ENCODE peak calls at places on chromosomes 13 and 19, in seven cellular contexts. One of them, this sample, is unnamed.

GRCh38 chr19:35775046-35775297 is 392 bp upstream of the ARHGAP33 start:
- DNase-seq in left colon: no peak
- DNase-seq in pancreas: no peak
- DNase-seq in NCI-H1436 treated with DMSO at 0.1 percent for 48 hours: no peak
- DNase-seq in ELR: no peak
- DNase-seq in stimulated activated CD4-positive, alpha-beta T cell treated with anti-CD3 and anti-CD28 coated beads, Interleukin-12 subunit alpha, Interleukin-12 subunit beta, amount 100 ng/mL, for 24 hours: no peak
- DNase-seq in kidney tubule cell: no peak
- DNase-seq in this sample: no peak

GRCh38 chr19:3369337-3370213 is 3.2 kb downstream of the NFIC start:
- DNase-seq in left colon: peak; percentile 45
- DNase-seq in NCI-H1436 treated with DMSO at 0.1 percent for 48 hours: no peak
- DNase-seq in stimulated activated CD4-positive, alpha-beta T cell treated with anti-CD3 and anti-CD28 coated beads, Interleukin-12 subunit alpha, Interleukin-12 subunit beta, amount 100 ng/mL, for 24 hours: no peak
- DNase-seq in kidney tubule cell: peak; percentile 55
- DNase-seq in pancreas: peak; percentile 80
- DNase-seq in ELR: peak; percentile 82
- DNase-seq in this sample: no peak

GRCh38 chr19:48424694-48425219 is 21.0 kb upstream of the GRWD1 start:
- DNase-seq in NCI-H1436 treated with DMSO at 0.1 percent for 48 hours: no peak
- DNase-seq in kidney tubule cell: peak; percentile 77
- DNase-seq in left colon: peak; percentile 12
- DNase-seq in ELR: peak; percentile 76
- DNase-seq in stimulated activated CD4-positive, alpha-beta T cell treated with anti-CD3 and anti-CD28 coated beads, Interleukin-12 subunit alpha, Interleukin-12 subunit beta, amount 100 ng/mL, for 24 hours: no peak
- DNase-seq in pancreas: no peak
- DNase-seq in this sample: peak; percentile 22

GRCh38 chr19:13718733-13719132 is 45.6 kb upstream of the MRI1 start:
- DNase-seq in ELR: peak; percentile 79
- DNase-seq in NCI-H1436 treated with DMSO at 0.1 percent for 48 hours: peak; percentile 86
- DNase-seq in left colon: peak; percentile 64
- DNase-seq in pancreas: no peak
- DNase-seq in stimulated activated CD4-positive, alpha-beta T cell treated with anti-CD3 and anti-CD28 coated beads, Interleukin-12 subunit alpha, Interleukin-12 subunit beta, amount 100 ng/mL, for 24 hours: no peak
- DNase-seq in kidney tubule cell: peak; percentile 65
- DNase-seq in this sample: peak; percentile 87

GRCh38 chr13:92500192-92500591 is 726.4 kb upstream of the GPC6 start:
- DNase-seq in stimulated activated CD4-positive, alpha-beta T cell treated with anti-CD3 and anti-CD28 coated beads, Interleukin-12 subunit alpha, Interleukin-12 subunit beta, amount 100 ng/mL, for 24 hours: no peak
- DNase-seq in left colon: no peak
- DNase-seq in kidney tubule cell: no peak
- DNase-seq in ELR: no peak
- DNase-seq in pancreas: no peak
- DNase-seq in NCI-H1436 treated with DMSO at 0.1 percent for 48 hours: no peak
- DNase-seq in this sample: no peak

GRCh38 chr19:55559684-55560083 is 14.3 kb upstream of the SBK3 start:
- DNase-seq in left colon: no peak
- DNase-seq in kidney tubule cell: no peak
- DNase-seq in stimulated activated CD4-positive, alpha-beta T cell treated with anti-CD3 and anti-CD28 coated beads, Interleukin-12 subunit alpha, Interleukin-12 subunit beta, amount 100 ng/mL, for 24 hours: no peak
- DNase-seq in pancreas: no peak
- DNase-seq in ELR: no peak
- DNase-seq in NCI-H1436 treated with DMSO at 0.1 percent for 48 hours: no peak
- DNase-seq in this sample: no peak

GRCh38 chr13:40445557-40445990 is 220.9 kb downstream of the FOXO1 start:
- DNase-seq in left colon: peak; percentile 40
- DNase-seq in stimulated activated CD4-positive, alpha-beta T cell treated with anti-CD3 and anti-CD28 coated beads, Interleukin-12 subunit alpha, Interleukin-12 subunit beta, amount 100 ng/mL, for 24 hours: no peak
- DNase-seq in pancreas: peak; percentile 80
- DNase-seq in kidney tubule cell: peak; percentile 99
- DNase-seq in NCI-H1436 treated with DMSO at 0.1 percent for 48 hours: no peak
- DNase-seq in ELR: peak; percentile 51
- DNase-seq in this sample: peak; percentile 8

GRCh38 chr19:18233224-18233825 is 7.1 kb upstream of the PDE4C start:
- DNase-seq in ELR: peak; percentile 55
- DNase-seq in stimulated activated CD4-positive, alpha-beta T cell treated with anti-CD3 and anti-CD28 coated beads, Interleukin-12 subunit alpha, Interleukin-12 subunit beta, amount 100 ng/mL, for 24 hours: no peak
- DNase-seq in pancreas: peak; percentile 54
- DNase-seq in left colon: peak; percentile 67
- DNase-seq in kidney tubule cell: peak; percentile 37
- DNase-seq in NCI-H1436 treated with DMSO at 0.1 percent for 48 hours: no peak
- DNase-seq in this sample: peak; percentile 83

GRCh38 chr13:111123221-111123620 is 8.1 kb downstream of the ARHGEF7 start:
- DNase-seq in left colon: no peak
- DNase-seq in ELR: no peak
- DNase-seq in stimulated activated CD4-positive, alpha-beta T cell treated with anti-CD3 and anti-CD28 coated beads, Interleukin-12 subunit alpha, Interleukin-12 subunit beta, amount 100 ng/mL, for 24 hours: no peak
- DNase-seq in NCI-H1436 treated with DMSO at 0.1 percent for 48 hours: no peak
- DNase-seq in kidney tubule cell: no peak
- DNase-seq in pancreas: no peak
- DNase-seq in this sample: no peak

GRCh38 chr19:51030631-51031030 is 4.2 kb downstream of the KLK12 start:
- DNase-seq in stimulated activated CD4-positive, alpha-beta T cell treated with anti-CD3 and anti-CD28 coated beads, Interleukin-12 subunit alpha, Interleukin-12 subunit beta, amount 100 ng/mL, for 24 hours: no peak
- DNase-seq in left colon: no peak
- DNase-seq in ELR: no peak
- DNase-seq in NCI-H1436 treated with DMSO at 0.1 percent for 48 hours: no peak
- DNase-seq in kidney tubule cell: no peak
- DNase-seq in pancreas: no peak
- DNase-seq in this sample: no peak

GRCh38 chr19:39590265-39590664 is 12.1 kb upstream of the LGALS13 start:
- DNase-seq in stimulated activated CD4-positive, alpha-beta T cell treated with anti-CD3 and anti-CD28 coated beads, Interleukin-12 subunit alpha, Interleukin-12 subunit beta, amount 100 ng/mL, for 24 hours: no peak
- DNase-seq in pancreas: no peak
- DNase-seq in left colon: no peak
- DNase-seq in NCI-H1436 treated with DMSO at 0.1 percent for 48 hours: no peak
- DNase-seq in kidney tubule cell: no peak
- DNase-seq in ELR: peak; percentile 8
- DNase-seq in this sample: no peak

GRCh38 chr19:44499559-44499958 is 763 bp downstream of the ZNF180 start:
- DNase-seq in stimulated activated CD4-positive, alpha-beta T cell treated with anti-CD3 and anti-CD28 coated beads, Interleukin-12 subunit alpha, Interleukin-12 subunit beta, amount 100 ng/mL, for 24 hours: no peak
- DNase-seq in kidney tubule cell: no peak
- DNase-seq in pancreas: no peak
- DNase-seq in left colon: no peak
- DNase-seq in ELR: peak; percentile 13
- DNase-seq in NCI-H1436 treated with DMSO at 0.1 percent for 48 hours: no peak
- DNase-seq in this sample: peak; percentile 35

GRCh38 chr19:33376423-33376822 is 2.9 kb downstream of the CEBPG start:
- DNase-seq in left colon: peak; percentile 93
- DNase-seq in NCI-H1436 treated with DMSO at 0.1 percent for 48 hours: no peak
- DNase-seq in ELR: peak; percentile 91
- DNase-seq in pancreas: peak; percentile 63
- DNase-seq in stimulated activated CD4-positive, alpha-beta T cell treated with anti-CD3 and anti-CD28 coated beads, Interleukin-12 subunit alpha, Interleukin-12 subunit beta, amount 100 ng/mL, for 24 hours: no peak
- DNase-seq in kidney tubule cell: peak; percentile 83
- DNase-seq in this sample: no peak

GRCh38 chr19:4972509-4973230 is 3.8 kb downstream of the KDM4B start:
- DNase-seq in left colon: no peak
- DNase-seq in kidney tubule cell: peak; percentile 82
- DNase-seq in pancreas: no peak
- DNase-seq in stimulated activated CD4-positive, alpha-beta T cell treated with anti-CD3 and anti-CD28 coated beads, Interleukin-12 subunit alpha, Interleukin-12 subunit beta, amount 100 ng/mL, for 24 hours: no peak
- DNase-seq in NCI-H1436 treated with DMSO at 0.1 percent for 48 hours: no peak
- DNase-seq in ELR: peak; percentile 78
- DNase-seq in this sample: no peak

GRCh38 chr13:93847162-93847561 is 620.6 kb downstream of the GPC6 start:
- DNase-seq in pancreas: no peak
- DNase-seq in stimulated activated CD4-positive, alpha-beta T cell treated with anti-CD3 and anti-CD28 coated beads, Interleukin-12 subunit alpha, Interleukin-12 subunit beta, amount 100 ng/mL, for 24 hours: no peak
- DNase-seq in left colon: no peak
- DNase-seq in NCI-H1436 treated with DMSO at 0.1 percent for 48 hours: no peak
- DNase-seq in ELR: peak; percentile 79
- DNase-seq in kidney tubule cell: peak; percentile 48
- DNase-seq in this sample: no peak

GRCh38 chr13:24727731-24728601 is 36.0 kb upstream of the RNF17 start:
- DNase-seq in kidney tubule cell: peak; percentile 80
- DNase-seq in pancreas: peak; percentile 60
- DNase-seq in left colon: peak; percentile 73
- DNase-seq in ELR: peak; percentile 88
- DNase-seq in stimulated activated CD4-positive, alpha-beta T cell treated with anti-CD3 and anti-CD28 coated beads, Interleukin-12 subunit alpha, Interleukin-12 subunit beta, amount 100 ng/mL, for 24 hours: no peak
- DNase-seq in NCI-H1436 treated with DMSO at 0.1 percent for 48 hours: peak; percentile 28
- DNase-seq in this sample: peak; percentile 79

GRCh38 chr13:32669030-32669646 is 82.9 kb downstream of the PDS5B start:
- DNase-seq in left colon: no peak
- DNase-seq in pancreas: no peak
- DNase-seq in NCI-H1436 treated with DMSO at 0.1 percent for 48 hours: peak; percentile 12
- DNase-seq in kidney tubule cell: peak; percentile 46
- DNase-seq in stimulated activated CD4-positive, alpha-beta T cell treated with anti-CD3 and anti-CD28 coated beads, Interleukin-12 subunit alpha, Interleukin-12 subunit beta, amount 100 ng/mL, for 24 hours: no peak
- DNase-seq in ELR: peak; percentile 77
- DNase-seq in this sample: peak; percentile 55

GRCh38 chr13:25753976-25754375 is 297.8 kb downstream of the SHISA2 start:
- DNase-seq in pancreas: no peak
- DNase-seq in ELR: no peak
- DNase-seq in stimulated activated CD4-positive, alpha-beta T cell treated with anti-CD3 and anti-CD28 coated beads, Interleukin-12 subunit alpha, Interleukin-12 subunit beta, amount 100 ng/mL, for 24 hours: no peak
- DNase-seq in NCI-H1436 treated with DMSO at 0.1 percent for 48 hours: no peak
- DNase-seq in kidney tubule cell: no peak
- DNase-seq in left colon: no peak
- DNase-seq in this sample: no peak

GRCh38 chr19:1240925-1241324 is 626 bp upstream of the ATP5F1D start:
- DNase-seq in kidney tubule cell: no peak
- DNase-seq in stimulated activated CD4-positive, alpha-beta T cell treated with anti-CD3 and anti-CD28 coated beads, Interleukin-12 subunit alpha, Interleukin-12 subunit beta, amount 100 ng/mL, for 24 hours: no peak
- DNase-seq in pancreas: no peak
- DNase-seq in ELR: no peak
- DNase-seq in NCI-H1436 treated with DMSO at 0.1 percent for 48 hours: no peak
- DNase-seq in left colon: no peak
- DNase-seq in this sample: no peak

GRCh38 chr19:3142938-3143337 is 7.1 kb downstream of the GNA15 start:
- DNase-seq in stimulated activated CD4-positive, alpha-beta T cell treated with anti-CD3 and anti-CD28 coated beads, Interleukin-12 subunit alpha, Interleukin-12 subunit beta, amount 100 ng/mL, for 24 hours: no peak
- DNase-seq in NCI-H1436 treated with DMSO at 0.1 percent for 48 hours: no peak
- DNase-seq in kidney tubule cell: no peak
- DNase-seq in ELR: no peak
- DNase-seq in left colon: no peak
- DNase-seq in pancreas: no peak
- DNase-seq in this sample: no peak

GRCh38 chr13:20814224-20814910 is 40.6 kb upstream of the EEF1AKMT1 start:
- DNase-seq in ELR: peak; percentile 98
- DNase-seq in kidney tubule cell: peak; percentile 78
- DNase-seq in left colon: peak; percentile 48
- DNase-seq in stimulated activated CD4-positive, alpha-beta T cell treated with anti-CD3 and anti-CD28 coated beads, Interleukin-12 subunit alpha, Interleukin-12 subunit beta, amount 100 ng/mL, for 24 hours: no peak
- DNase-seq in NCI-H1436 treated with DMSO at 0.1 percent for 48 hours: no peak
- DNase-seq in pancreas: peak; percentile 79
- DNase-seq in this sample: no peak

GRCh38 chr19:5050905-5051304 is 82.0 kb downstream of the KDM4B start:
- DNase-seq in kidney tubule cell: no peak
- DNase-seq in pancreas: no peak
- DNase-seq in NCI-H1436 treated with DMSO at 0.1 percent for 48 hours: no peak
- DNase-seq in stimulated activated CD4-positive, alpha-beta T cell treated with anti-CD3 and anti-CD28 coated beads, Interleukin-12 subunit alpha, Interleukin-12 subunit beta, amount 100 ng/mL, for 24 hours: no peak
- DNase-seq in left colon: no peak
- DNase-seq in ELR: no peak
- DNase-seq in this sample: no peak

GRCh38 chr13:98105929-98106336 is 37.0 kb upstream of the FARP1 start:
- DNase-seq in kidney tubule cell: no peak
- DNase-seq in pancreas: no peak
- DNase-seq in ELR: peak; percentile 23
- DNase-seq in stimulated activated CD4-positive, alpha-beta T cell treated with anti-CD3 and anti-CD28 coated beads, Interleukin-12 subunit alpha, Interleukin-12 subunit beta, amount 100 ng/mL, for 24 hours: no peak
- DNase-seq in left colon: no peak
- DNase-seq in NCI-H1436 treated with DMSO at 0.1 percent for 48 hours: no peak
- DNase-seq in this sample: no peak

This sample was measured in RPMI8226.